ENCODE peak calls at places on chromosomes 6 and 20, in eight cellular contexts. One of them, this sample, is unnamed.

GRCh38 chr20:15523431-15523830 is 1049.8 kb downstream of the KIF16B start:
- DNase-seq in HepG2: no peak
- DNase-seq in spleen: no peak
- DNase-seq in OCI-LY7: no peak
- DNase-seq in GM23338: no peak
- DNase-seq in lower lobe of right lung: no peak
- DNase-seq in brain microvascular endothelial cell: no peak
- DNase-seq in cardiac muscle cell: no peak
- DNase-seq in this sample: no peak

GRCh38 chr20:56628873-56629463 is at the start of gene TFAP2C:
- DNase-seq in spleen: no peak
- DNase-seq in OCI-LY7: no peak
- DNase-seq in lower lobe of right lung: peak; percentile 87
- DNase-seq in brain microvascular endothelial cell: peak; percentile 29
- DNase-seq in cardiac muscle cell: peak; percentile 91
- DNase-seq in GM23338: peak; percentile 85
- DNase-seq in HepG2: no peak
- DNase-seq in this sample: peak; percentile 74

GRCh38 chr20:33814238-33814712 is 3.1 kb downstream of the CHMP4B start:
- DNase-seq in spleen: no peak
- DNase-seq in HepG2: no peak
- DNase-seq in lower lobe of right lung: no peak
- DNase-seq in cardiac muscle cell: no peak
- DNase-seq in brain microvascular endothelial cell: no peak
- DNase-seq in GM23338: no peak
- DNase-seq in OCI-LY7: no peak
- DNase-seq in this sample: no peak

GRCh38 chr6:13765570-13765969 is 48.8 kb downstream of the MCUR1 start:
- DNase-seq in HepG2: no peak
- DNase-seq in brain microvascular endothelial cell: no peak
- DNase-seq in cardiac muscle cell: no peak
- DNase-seq in GM23338: no peak
- DNase-seq in lower lobe of right lung: no peak
- DNase-seq in OCI-LY7: no peak
- DNase-seq in spleen: no peak
- DNase-seq in this sample: no peak

GRCh38 chr6:13288969-13289391 is 39.4 kb downstream of the TBC1D7 start:
- DNase-seq in GM23338: no peak
- DNase-seq in lower lobe of right lung: no peak
- DNase-seq in spleen: no peak
- DNase-seq in cardiac muscle cell: no peak
- DNase-seq in HepG2: no peak
- DNase-seq in brain microvascular endothelial cell: no peak
- DNase-seq in OCI-LY7: no peak
- DNase-seq in this sample: no peak

GRCh38 chr6:11459002-11459658 is 78.4 kb upstream of the TMEM170B start:
- DNase-seq in OCI-LY7: peak; percentile 77
- DNase-seq in spleen: no peak
- DNase-seq in HepG2: no peak
- DNase-seq in brain microvascular endothelial cell: no peak
- DNase-seq in lower lobe of right lung: no peak
- DNase-seq in cardiac muscle cell: no peak
- DNase-seq in GM23338: no peak
- DNase-seq in this sample: no peak

GRCh38 chr6:64890609-64891008 is 816.4 kb downstream of the EYS start:
- DNase-seq in cardiac muscle cell: no peak
- DNase-seq in OCI-LY7: no peak
- DNase-seq in spleen: no peak
- DNase-seq in HepG2: no peak
- DNase-seq in GM23338: no peak
- DNase-seq in brain microvascular endothelial cell: no peak
- DNase-seq in lower lobe of right lung: no peak
- DNase-seq in this sample: no peak

GRCh38 chr20:54875307-54875706 is 399.9 kb downstream of the DOK5 start:
- DNase-seq in spleen: no peak
- DNase-seq in cardiac muscle cell: no peak
- DNase-seq in lower lobe of right lung: no peak
- DNase-seq in OCI-LY7: no peak
- DNase-seq in HepG2: no peak
- DNase-seq in GM23338: no peak
- DNase-seq in brain microvascular endothelial cell: no peak
- DNase-seq in this sample: no peak

GRCh38 chr6:79570802-79571367 is 33.7 kb upstream of the LCA5 start:
- DNase-seq in lower lobe of right lung: no peak
- DNase-seq in spleen: no peak
- DNase-seq in cardiac muscle cell: peak; percentile 36
- DNase-seq in HepG2: peak; percentile 41
- DNase-seq in OCI-LY7: peak; percentile 3
- DNase-seq in GM23338: no peak
- DNase-seq in brain microvascular endothelial cell: no peak
- DNase-seq in this sample: no peak

GRCh38 chr6:141744971-141745370 is 387.8 kb upstream of the GJE1 start:
- DNase-seq in HepG2: no peak
- DNase-seq in spleen: no peak
- DNase-seq in OCI-LY7: no peak
- DNase-seq in brain microvascular endothelial cell: no peak
- DNase-seq in lower lobe of right lung: no peak
- DNase-seq in GM23338: no peak
- DNase-seq in cardiac muscle cell: no peak
- DNase-seq in this sample: no peak

GRCh38 chr6:22827760-22828159 is 258.4 kb downstream of the HDGFL1 start:
- DNase-seq in spleen: no peak
- DNase-seq in OCI-LY7: no peak
- DNase-seq in HepG2: no peak
- DNase-seq in lower lobe of right lung: no peak
- DNase-seq in brain microvascular endothelial cell: peak; percentile 6
- DNase-seq in cardiac muscle cell: no peak
- DNase-seq in GM23338: no peak
- DNase-seq in this sample: no peak

GRCh38 chr20:9218412-9219001 is 149.6 kb downstream of the PLCB4 start:
- DNase-seq in GM23338: no peak
- DNase-seq in spleen: no peak
- DNase-seq in HepG2: no peak
- DNase-seq in lower lobe of right lung: no peak
- DNase-seq in OCI-LY7: no peak
- DNase-seq in brain microvascular endothelial cell: peak; percentile 35
- DNase-seq in cardiac muscle cell: no peak
- DNase-seq in this sample: no peak

GRCh38 chr6:4543596-4543995 is 232.6 kb upstream of the CDYL start:
- DNase-seq in GM23338: no peak
- DNase-seq in brain microvascular endothelial cell: peak; percentile 36
- DNase-seq in HepG2: no peak
- DNase-seq in lower lobe of right lung: no peak
- DNase-seq in cardiac muscle cell: no peak
- DNase-seq in OCI-LY7: no peak
- DNase-seq in spleen: no peak
- DNase-seq in this sample: no peak

GRCh38 chr6:98433325-98433724 is 401.0 kb upstream of the POU3F2 start:
- DNase-seq in cardiac muscle cell: no peak
- DNase-seq in spleen: no peak
- DNase-seq in brain microvascular endothelial cell: no peak
- DNase-seq in GM23338: no peak
- DNase-seq in HepG2: no peak
- DNase-seq in lower lobe of right lung: no peak
- DNase-seq in OCI-LY7: no peak
- DNase-seq in this sample: no peak

GRCh38 chr20:17721802-17722486 is 22.2 kb downstream of the BANF2 start:
- DNase-seq in HepG2: peak; percentile 99
- DNase-seq in lower lobe of right lung: no peak
- DNase-seq in cardiac muscle cell: no peak
- DNase-seq in OCI-LY7: peak; percentile 25
- DNase-seq in GM23338: peak; percentile 29
- DNase-seq in brain microvascular endothelial cell: no peak
- DNase-seq in spleen: no peak
- DNase-seq in this sample: no peak

GRCh38 chr20:688809-689208 is 13.2 kb upstream of the SCRT2 start:
- DNase-seq in OCI-LY7: no peak
- DNase-seq in brain microvascular endothelial cell: peak; percentile 16
- DNase-seq in HepG2: peak; percentile 41
- DNase-seq in spleen: peak; percentile 58
- DNase-seq in lower lobe of right lung: no peak
- DNase-seq in GM23338: peak; percentile 72
- DNase-seq in cardiac muscle cell: no peak
- DNase-seq in this sample: no peak

GRCh38 chr6:141033101-141033500 is 1099.6 kb upstream of the GJE1 start:
- DNase-seq in spleen: no peak
- DNase-seq in GM23338: no peak
- DNase-seq in lower lobe of right lung: no peak
- DNase-seq in brain microvascular endothelial cell: no peak
- DNase-seq in cardiac muscle cell: no peak
- DNase-seq in HepG2: no peak
- DNase-seq in OCI-LY7: no peak
- DNase-seq in this sample: no peak

GRCh38 chr6:117387454-117387974 is 38.2 kb downstream of the ROS1 start:
- DNase-seq in spleen: no peak
- DNase-seq in HepG2: no peak
- DNase-seq in OCI-LY7: no peak
- DNase-seq in GM23338: no peak
- DNase-seq in cardiac muscle cell: no peak
- DNase-seq in lower lobe of right lung: no peak
- DNase-seq in brain microvascular endothelial cell: no peak
- DNase-seq in this sample: no peak

GRCh38 chr6:148064406-148065134 is 278.1 kb upstream of the SASH1 start:
- DNase-seq in spleen: no peak
- DNase-seq in lower lobe of right lung: no peak
- DNase-seq in GM23338: no peak
- DNase-seq in cardiac muscle cell: peak; percentile 21
- DNase-seq in brain microvascular endothelial cell: peak; percentile 41
- DNase-seq in OCI-LY7: no peak
- DNase-seq in HepG2: no peak
- DNase-seq in this sample: no peak

GRCh38 chr20:57592263-57593092 is 27.7 kb downstream of the ZBP1 start:
- DNase-seq in brain microvascular endothelial cell: no peak
- DNase-seq in spleen: no peak
- DNase-seq in OCI-LY7: no peak
- DNase-seq in GM23338: no peak
- DNase-seq in cardiac muscle cell: no peak
- DNase-seq in lower lobe of right lung: peak; percentile 28
- DNase-seq in HepG2: no peak
- DNase-seq in this sample: peak; percentile 30

GRCh38 chr6:82227770-82228169 is 19.8 kb downstream of the IBTK start:
- DNase-seq in HepG2: no peak
- DNase-seq in spleen: no peak
- DNase-seq in brain microvascular endothelial cell: no peak
- DNase-seq in OCI-LY7: peak; percentile 59
- DNase-seq in cardiac muscle cell: no peak
- DNase-seq in lower lobe of right lung: no peak
- DNase-seq in GM23338: no peak
- DNase-seq in this sample: no peak
- H3K36me3 ChIP-seq in HepG2: peaks cover 6% of the 10 kb centered on the region
- H3K36me3 ChIP-seq in spleen: peaks cover 68% of the 10 kb centered on the region
- H3K36me3 ChIP-seq in brain microvascular endothelial cell: peaks cover 25% of the 10 kb centered on the region
- H3K36me3 ChIP-seq in OCI-LY7: peaks cover 81% of the 10 kb centered on the region
- H3K36me3 ChIP-seq in cardiac muscle cell: peaks cover 67% of the 10 kb centered on the region
- H3K36me3 ChIP-seq in lower lobe of right lung: peaks cover 76% of the 10 kb centered on the region
- H3K36me3 ChIP-seq in GM23338: peaks cover 35% of the 10 kb centered on the region
- H3K36me3 ChIP-seq in this sample: no peaks in the 10 kb centered on the region

GRCh38 chr6:68774843-68775242 is 139.8 kb downstream of the ADGRB3 start:
- DNase-seq in brain microvascular endothelial cell: no peak
- DNase-seq in spleen: no peak
- DNase-seq in lower lobe of right lung: no peak
- DNase-seq in OCI-LY7: no peak
- DNase-seq in GM23338: no peak
- DNase-seq in cardiac muscle cell: no peak
- DNase-seq in HepG2: no peak
- DNase-seq in this sample: no peak

GRCh38 chr6:68778356-68779020 is 143.4 kb downstream of the ADGRB3 start:
- DNase-seq in lower lobe of right lung: no peak
- DNase-seq in GM23338: peak; percentile 82
- DNase-seq in OCI-LY7: peak; percentile 5
- DNase-seq in cardiac muscle cell: peak; percentile 67
- DNase-seq in HepG2: peak; percentile 11
- DNase-seq in brain microvascular endothelial cell: peak; percentile 38
- DNase-seq in spleen: no peak
- DNase-seq in this sample: no peak

GRCh38 chr6:68776382-68776781 is 141.3 kb downstream of the ADGRB3 start:
- DNase-seq in GM23338: no peak
- DNase-seq in OCI-LY7: no peak
- DNase-seq in lower lobe of right lung: no peak
- DNase-seq in brain microvascular endothelial cell: no peak
- DNase-seq in cardiac muscle cell: no peak
- DNase-seq in HepG2: no peak
- DNase-seq in spleen: no peak
- DNase-seq in this sample: no peak

GRCh38 chr6:68779366-68779765 is 144.3 kb downstream of the ADGRB3 start:
- DNase-seq in OCI-LY7: no peak
- DNase-seq in HepG2: no peak
- DNase-seq in lower lobe of right lung: no peak
- DNase-seq in cardiac muscle cell: no peak
- DNase-seq in GM23338: no peak
- DNase-seq in spleen: no peak
- DNase-seq in brain microvascular endothelial cell: no peak
- DNase-seq in this sample: no peak

GRCh38 chr6:68777956-68778355 is 142.9 kb downstream of the ADGRB3 start:
- DNase-seq in OCI-LY7: no peak
- DNase-seq in lower lobe of right lung: no peak
- DNase-seq in HepG2: no peak
- DNase-seq in cardiac muscle cell: peak; percentile 12
- DNase-seq in brain microvascular endothelial cell: peak; percentile 68
- DNase-seq in GM23338: no peak
- DNase-seq in spleen: no peak
- DNase-seq in this sample: no peak
- H3K27ac ChIP-seq in OCI-LY7: no peak overlapping the region
- H3K27ac ChIP-seq in lower lobe of right lung: no peak overlapping the region
- H3K27ac ChIP-seq in HepG2: no peak overlapping the region
- H3K27ac ChIP-seq in cardiac muscle cell: no peak overlapping the region
- H3K27ac ChIP-seq in brain microvascular endothelial cell: no peak overlapping the region
- H3K27ac ChIP-seq in GM23338: no peak overlapping the region
- H3K27ac ChIP-seq in spleen: no peak overlapping the region
- H3K27ac ChIP-seq in this sample: no peak overlapping the region

GRCh38 chr6:2782356-2782708 is 17.1 kb downstream of the WRNIP1 start:
- DNase-seq in HepG2: no peak
- DNase-seq in OCI-LY7: no peak
- DNase-seq in spleen: no peak
- DNase-seq in brain microvascular endothelial cell: no peak
- DNase-seq in GM23338: no peak
- DNase-seq in cardiac muscle cell: no peak
- DNase-seq in lower lobe of right lung: no peak
- DNase-seq in this sample: no peak
- H3K36me3 ChIP-seq in HepG2: peaks cover 25% of the 10 kb centered on the region
- H3K36me3 ChIP-seq in OCI-LY7: peaks cover 97% of the 10 kb centered on the region
- H3K36me3 ChIP-seq in spleen: peaks cover 63% of the 10 kb centered on the region
- H3K36me3 ChIP-seq in brain microvascular endothelial cell: peaks cover 14% of the 10 kb centered on the region
- H3K36me3 ChIP-seq in GM23338: peaks cover 6% of the 10 kb centered on the region
- H3K36me3 ChIP-seq in cardiac muscle cell: peaks cover 15% of the 10 kb centered on the region
- H3K36me3 ChIP-seq in lower lobe of right lung: peaks cover 70% of the 10 kb centered on the region
- H3K36me3 ChIP-seq in this sample: peaks cover 9% of the 10 kb centered on the region

GRCh38 chr6:139376604-139377218 is 2.3 kb upstream of the CITED2 start:
- DNase-seq in lower lobe of right lung: no peak
- DNase-seq in cardiac muscle cell: peak; percentile 50
- DNase-seq in OCI-LY7: no peak
- DNase-seq in spleen: no peak
- DNase-seq in HepG2: peak; percentile 48
- DNase-seq in GM23338: peak; percentile 43
- DNase-seq in brain microvascular endothelial cell: no peak
- DNase-seq in this sample: no peak
- H3K27ac ChIP-seq in lower lobe of right lung: peak overlapping the region; percentile 99
- H3K27ac ChIP-seq in cardiac muscle cell: peak overlapping the region; percentile 97
- H3K27ac ChIP-seq in OCI-LY7: peak overlapping the region; percentile 92
- H3K27ac ChIP-seq in spleen: peak overlapping the region; percentile 99
- H3K27ac ChIP-seq in HepG2: peak overlapping the region; percentile 93
- H3K27ac ChIP-seq in GM23338: no peak overlapping the region
- H3K27ac ChIP-seq in brain microvascular endothelial cell: no peak overlapping the region
- H3K27ac ChIP-seq in this sample: no peak overlapping the region

This sample was measured in aorta.